ENCODE peak calls at places on chromosome 21, in eight cellular contexts. R is AG08396; N is neural progenitor cell; D is islet precursor cell; H is KBM-7; L is coronary artery; M is CD8-positive, alpha-beta T cell; Y is NCI-H774. S is an unnamed sample.

GRCh38 chr21:25955646-25956045 is 214.9 kb downstream of the APP start:
- DNase-seq in R (no peak), N (no peak), D (peak), H (no peak), L (no peak), M (no peak), Y (no peak), S (no peak)

GRCh38 chr21:17051054-17051453 is 461.8 kb upstream of the CXADR start:
- DNase-seq in R (no peak), N (no peak), D (peak), H (no peak), L (no peak), M (no peak), Y (no peak), S (no peak)

GRCh38 chr21:43827015-43827611 is 37.7 kb downstream of the RRP1 start:
- DNase-seq in R (peak), N (no peak), D (peak), H (no peak), L (no peak), M (no peak), Y (no peak), S (no peak)

GRCh38 chr21:35222541-35222941 is 173.4 kb upstream of the RUNX1 start:
- DNase-seq in R (no peak), N (no peak), D (no peak), H (peak), L (no peak), M (no peak), Y (no peak), S (no peak)

GRCh38 chr21:34886554-34887385 is 162.3 kb downstream of the RUNX1 start:
- DNase-seq in R (peak), N (peak), D (peak), H (peak), L (peak), M (no peak), Y (no peak), S (no peak)

GRCh38 chr21:32712043-32712442 is 15.8 kb downstream of the SYNJ1 start:
- DNase-seq in R (no peak), N (no peak), D (no peak), H (peak), L (no peak), M (no peak), Y (no peak), S (no peak)

GRCh38 chr21:46112731-46113215 is 14.9 kb downstream of the COL6A2 start:
- DNase-seq in R (no peak), N (no peak), D (peak), H (no peak), L (peak), M (no peak), Y (no peak), S (no peak)

GRCh38 chr21:15826147-15826780 is 96.5 kb downstream of the USP25 start:
- DNase-seq in R (no peak), N (peak), D (peak), H (peak), L (no peak), M (no peak), Y (no peak), S (no peak)

GRCh38 chr21:42580793-42581201 is 67.1 kb downstream of the SLC37A1 start:
- DNase-seq in R (no peak), N (no peak), D (no peak), H (no peak), L (peak), M (no peak), Y (no peak), S (no peak)

GRCh38 chr21:45639206-45640000 is 4.1 kb upstream of the PCBP3 start:
- DNase-seq in R (no peak), N (no peak), D (peak), H (no peak), L (no peak), M (no peak), Y (no peak), S (no peak)

GRCh38 chr21:41506526-41507520 is 1.1 kb downstream of the TMPRSS2 start:
- DNase-seq in R (no peak), N (peak), D (peak), H (no peak), L (no peak), M (no peak), Y (no peak), S (no peak)

GRCh38 chr21:44510109-44510507 is 29.9 kb downstream of the KRTAP10-1 start:
- DNase-seq in R (no peak), N (no peak), D (no peak), H (no peak), L (no peak), M (no peak), Y (no peak), S (no peak)

GRCh38 chr21:25563399-25564116 is 43.7 kb downstream of the MRPL39 start:
- DNase-seq in R (no peak), N (no peak), D (no peak), H (peak), L (no peak), M (no peak), Y (no peak), S (no peak)

GRCh38 chr21:42330380-42331336 is 15.4 kb upstream of the TFF3 start:
- DNase-seq in R (no peak), N (no peak), D (no peak), H (no peak), L (peak), M (no peak), Y (no peak), S (no peak)

GRCh38 chr21:45082715-45083114 is 8.3 kb downstream of the ADARB1 start:
- DNase-seq in R (no peak), N (no peak), D (peak), H (no peak), L (no peak), M (no peak), Y (no peak), S (no peak)

GRCh38 chr21:15849161-15849560 is 119.4 kb downstream of the USP25 start:
- DNase-seq in R (no peak), N (no peak), D (no peak), H (no peak), L (no peak), M (no peak), Y (no peak), S (no peak)

GRCh38 chr21:25895565-25896205 is 160.9 kb downstream of the GABPA start:
- DNase-seq in R (peak), N (peak), D (no peak), H (peak), L (no peak), M (no peak), Y (no peak), S (peak)

GRCh38 chr21:44965251-44966022 is 25.6 kb downstream of the SLX9 start:
- DNase-seq in R (no peak), N (no peak), D (no peak), H (peak), L (no peak), M (no peak), Y (no peak), S (no peak)

S was measured in anterior cingulate cortex.